ENCODE peak calls at places on chromosomes 1 and 21, in six cellular contexts. O, D, Y, K, E and R are unnamed samples.

GRCh38 chr1:155051777-155052398 is 772 bp downstream of the ADAM15 start:
- DNase-seq in O (peak; percentile 69), E (peak; percentile 77), D (peak; percentile 54), K (peak; percentile 48), Y (no peak), R (peak; percentile 51)

GRCh38 chr1:80153762-80154555 is 1147.4 kb upstream of the ADGRL4 start:
- DNase-seq in Y (no peak), E (no peak), O (no peak), K (no peak), D (no peak), R (peak; percentile 41)

GRCh38 chr1:17588048-17588781 is 48.7 kb downstream of the ARHGEF10L start:
- DNase-seq in D (peak; percentile 39), Y (peak; percentile 62), E (no peak), K (no peak), O (peak; percentile 71), R (peak; percentile 44)

GRCh38 chr21:39633043-39633442 is 20.3 kb downstream of the B3GALT5 start:
- DNase-seq in E (peak; percentile 84), K (no peak), Y (peak; percentile 45), D (no peak), O (peak; percentile 63), R (no peak)

GRCh38 chr1:102919659-102920058 is 188.7 kb downstream of the COL11A1 start:
- DNase-seq in K (no peak), D (no peak), Y (no peak), O (peak; percentile 63), E (peak; percentile 35), R (no peak)

GRCh38 chr1:150909585-150910185 is 16.5 kb upstream of the SETDB1 start:
- DNase-seq in K (no peak), Y (no peak), O (no peak), D (no peak), E (no peak), R (no peak)

GRCh38 chr1:60000625-60001024 is 72.9 kb downstream of the C1orf87 start:
- DNase-seq in Y (no peak), K (no peak), D (no peak), E (no peak), O (no peak), R (no peak)

GRCh38 chr1:89945852-89946476 is 48.9 kb upstream of the ZNF326 start:
- DNase-seq in K (no peak), O (peak; percentile 26), Y (peak; percentile 62), D (no peak), E (peak; percentile 73), R (no peak)

GRCh38 chr21:29540289-29540688 is 241.6 kb downstream of the BACH1 start:
- DNase-seq in E (no peak), K (no peak), D (no peak), O (no peak), Y (no peak), R (no peak)

GRCh38 chr21:14687277-14687642 is 141.1 kb upstream of the SAMSN1 start:
- DNase-seq in O (peak; percentile 1), D (no peak), Y (no peak), K (peak; percentile 50), E (no peak), R (no peak)

GRCh38 chr1:9846611-9847171 is 22.9 kb upstream of the CLSTN1 start:
- DNase-seq in O (no peak), D (peak; percentile 41), Y (no peak), K (no peak), E (no peak), R (no peak)

GRCh38 chr1:22450421-22451021 is 1.1 kb upstream of the ZBTB40 start:
- DNase-seq in Y (no peak), E (peak; percentile 15), O (no peak), D (no peak), K (no peak), R (no peak)

GRCh38 chr1:187477103-187477502 is 648.4 kb downstream of the PLA2G4A start:
- DNase-seq in O (no peak), E (peak; percentile 23), D (no peak), Y (no peak), K (no peak), R (no peak)

GRCh38 chr1:53129891-53130597 is 12.4 kb downstream of the SLC1A7 start:
- DNase-seq in K (no peak), D (no peak), O (no peak), Y (no peak), E (no peak), R (no peak)

GRCh38 chr1:232422098-232422497 is 207.8 kb downstream of the SIPA1L2 start:
- DNase-seq in Y (no peak), K (no peak), D (no peak), E (peak; percentile 92), O (peak; percentile 46), R (no peak)

GRCh38 chr1:4702464-4702863 is 48.1 kb downstream of the AJAP1 start:
- DNase-seq in E (no peak), K (no peak), D (no peak), Y (no peak), O (no peak), R (no peak)

GRCh38 chr1:221712198-221712684 is 29.6 kb downstream of the DUSP10 start:
- DNase-seq in E (peak; percentile 71), K (no peak), Y (peak; percentile 56), D (no peak), O (peak; percentile 88), R (no peak)

GRCh38 chr1:200530551-200531261 is 89.8 kb downstream of the KIF14 start:
- DNase-seq in D (no peak), K (no peak), E (no peak), O (no peak), Y (no peak), R (no peak)

GRCh38 chr1:59017501-59018231 is 233.8 kb upstream of the JUN start:
- DNase-seq in D (no peak), Y (no peak), E (no peak), O (peak; percentile 22), K (no peak), R (no peak)

GRCh38 chr1:165897326-165898303 is 70.2 kb downstream of the UCK2 start:
- DNase-seq in Y (no peak), O (peak; percentile 87), D (no peak), E (no peak), K (peak; percentile 80), R (no peak)

GRCh38 chr1:206685256-206685748 is 597 bp downstream of the MAPKAPK2 start:
- DNase-seq in D (peak; percentile 68), Y (no peak), K (peak; percentile 46), E (peak; percentile 27), O (peak; percentile 76), R (peak; percentile 68)

GRCh38 chr1:24386241-24386640 is 27.3 kb downstream of the STPG1 start:
- DNase-seq in O (peak; percentile 50), D (no peak), Y (no peak), E (no peak), K (no peak), R (no peak)

GRCh38 chr1:66737836-66738235 is 14.4 kb upstream of the DYNLT5 start:
- DNase-seq in K (no peak), D (no peak), O (no peak), Y (no peak), E (no peak), R (no peak)

GRCh38 chr1:192967901-192968300 is 91.3 kb downstream of the UCHL5 start:
- DNase-seq in E (peak; percentile 52), O (no peak), D (no peak), K (no peak), Y (no peak), R (no peak)

GRCh38 chr1:67194209-67194863 is 28.1 kb downstream of the IL23R start:
- DNase-seq in O (no peak), Y (no peak), D (no peak), K (peak; percentile 26), E (no peak), R (no peak)

GRCh38 chr21:24424786-24425185 is 1182.5 kb downstream of the MRPL39 start:
- DNase-seq in D (no peak), E (no peak), O (no peak), K (no peak), Y (no peak), R (no peak)

GRCh38 chr1:62906428-62906886 is 122.5 kb downstream of the ATG4C start:
- DNase-seq in E (peak; percentile 7), O (peak; percentile 52), Y (no peak), D (peak; percentile 55), K (no peak), R (peak; percentile 79)

GRCh38 chr21:45455321-45456013 is 50.5 kb downstream of the COL18A1 start:
- DNase-seq in O (peak; percentile 69), D (no peak), K (no peak), E (peak; percentile 69), Y (no peak), R (no peak)

DNA sequence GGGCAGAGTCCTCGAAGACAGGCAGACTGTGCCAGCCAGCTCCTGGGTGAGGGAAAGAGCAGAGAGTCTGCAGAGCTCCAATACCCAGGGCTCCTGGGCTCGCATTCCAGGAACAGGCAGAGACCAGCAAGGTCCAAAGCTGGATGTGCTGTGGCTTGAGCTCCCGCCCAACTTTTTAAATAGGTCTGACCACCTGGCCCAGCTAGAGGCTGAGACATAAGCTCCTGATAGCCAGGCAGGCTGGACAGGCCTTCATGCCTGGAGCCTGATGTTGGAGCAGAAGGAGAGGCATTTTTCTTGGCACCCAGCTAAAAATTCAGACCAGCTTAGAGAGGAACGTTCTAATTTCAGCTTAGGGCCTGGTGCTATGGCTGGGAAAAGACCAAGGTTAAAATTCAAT is 178.4 kb upstream of the TMEM51 start:
- DNase-seq in D (no peak), Y (no peak), E (no peak), K (no peak), O (no peak), R (no peak)
- H3F3A ChIP-seq in D (no peaks in the 10 kb centered on the region), Y (no peaks in the 10 kb centered on the region), E (no peaks in the 10 kb centered on the region), K (no peaks in the 10 kb centered on the region), O (peaks cover 12% of the 10 kb centered on the region), R (no peaks in the 10 kb centered on the region)

GRCh38 chr1:37765937-37766664 is 1.2 kb upstream of the EPHA10 start:
- DNase-seq in E (peak; percentile 28), O (peak; percentile 8), Y (no peak), K (peak; percentile 37), D (peak; percentile 10), R (peak; percentile 75)
- TF ChIP-seq EZH2 in E (no peak), O (no peak), Y (no peak), K (no peak), D (peak; percentile 45), R (no peak)

DNA sequence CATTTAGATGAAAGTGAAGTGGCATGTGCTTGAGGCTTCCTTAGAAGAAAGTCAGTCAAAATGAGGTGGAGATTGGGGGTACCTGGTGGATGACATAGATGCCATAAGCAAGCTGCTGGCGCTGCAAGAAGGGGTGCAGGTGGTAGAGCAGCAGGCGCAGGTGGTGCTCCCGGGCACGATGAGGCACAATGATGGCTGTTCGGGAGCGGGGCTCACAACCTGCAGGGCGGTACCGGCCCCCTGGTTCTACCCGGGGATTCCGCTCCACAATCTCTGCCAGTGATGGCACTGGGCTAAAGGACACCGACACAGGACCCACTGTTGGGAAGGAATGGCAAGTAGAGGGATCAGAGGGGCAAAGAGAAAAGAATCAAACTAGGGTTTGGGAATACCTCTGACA is 2.4 kb downstream of the B4GALT3 start:
- DNase-seq in Y (no peak), O (no peak), E (no peak), D (no peak), K (no peak), R (no peak)
- H3F3A ChIP-seq in Y (peaks cover 9% of the 10 kb centered on the region), O (peaks cover 25% of the 10 kb centered on the region), E (no peaks in the 10 kb centered on the region), D (peaks cover 10% of the 10 kb centered on the region), K (peaks cover 48% of the 10 kb centered on the region), R (peaks cover 3% of the 10 kb centered on the region)

GRCh38 chr1:975896-976683 is 5.8 kb downstream of the PERM1 start:
- DNase-seq in E (peak; percentile 80), D (peak; percentile 89), O (peak; percentile 83), Y (peak; percentile 89), K (peak; percentile 43), R (peak; percentile 86)
- TF ChIP-seq EZH2 in E (no peak), D (no peak), O (no peak), Y (no peak), K (no peak), R (no peak)

GRCh38 chr1:152029937-152030211 is 6.9 kb downstream of the S100A11 start:
- DNase-seq in K (no peak), D (no peak), Y (no peak), O (no peak), E (no peak), R (no peak)
- H3F3A ChIP-seq in K (peaks cover 51% of the 10 kb centered on the region), D (peaks cover 3% of the 10 kb centered on the region), Y (peaks cover 83% of the 10 kb centered on the region), O (peaks cover 63% of the 10 kb centered on the region), E (peaks cover 5% of the 10 kb centered on the region), R (no peaks in the 10 kb centered on the region)